ENCODE peak calls at places on chromosomes 1 and 21, in seven cellular contexts. Z, H, C, E, R, P and A are unnamed samples.

GRCh38 chr1:3306583-3307285 is 147.7 kb upstream of the ARHGEF16 start:
- DNase-seq in P (no peak), Z (peak), R (peak), H (no peak), C (no peak), E (no peak), A (no peak)

GRCh38 chr21:17488620-17489019 is 24.2 kb upstream of the CXADR start:
- DNase-seq in E (no peak), C (no peak), Z (no peak), P (no peak), R (no peak), H (no peak), A (no peak)

GRCh38 chr1:206814716-206815341 is 42.5 kb upstream of the IL10 start:
- DNase-seq in H (no peak), C (no peak), P (no peak), Z (peak), E (no peak), R (peak), A (no peak)

GRCh38 chr21:33914188-33914587 is 1.4 kb downstream of the ATP5PO start:
- DNase-seq in C (no peak), Z (no peak), R (no peak), E (no peak), H (no peak), P (no peak), A (no peak)

GRCh38 chr1:228008391-228009115 is 1.8 kb downstream of the WNT3A start:
- DNase-seq in E (no peak), R (no peak), P (no peak), H (peak), Z (no peak), C (no peak), A (no peak)

GRCh38 chr1:157369808-157370521 is 182.3 kb downstream of the FCRL5 start:
- DNase-seq in C (peak), P (peak), R (peak), E (peak), Z (peak), H (peak), A (peak)

GRCh38 chr1:184691719-184692324 is 62.8 kb downstream of the EDEM3 start:
- DNase-seq in R (peak), P (no peak), E (peak), Z (peak), C (no peak), H (peak), A (peak)

GRCh38 chr1:113040041-113040440 is 33.0 kb upstream of the LRIG2 start:
- DNase-seq in E (no peak), H (peak), P (no peak), C (no peak), Z (peak), R (no peak), A (no peak)

GRCh38 chr1:208157769-208158168 is 86.4 kb downstream of the PLXNA2 start:
- DNase-seq in C (no peak), H (no peak), E (no peak), P (no peak), Z (no peak), R (no peak), A (no peak)

GRCh38 chr1:2150836-2151235 is 43.7 kb downstream of the FAAP20 start:
- DNase-seq in P (no peak), E (no peak), C (no peak), H (no peak), Z (no peak), R (no peak), A (no peak)

GRCh38 chr21:45138199-45139002 is 64.0 kb downstream of the ADARB1 start:
- DNase-seq in H (peak), C (peak), R (peak), P (peak), E (peak), Z (peak), A (peak)

GRCh38 chr1:241608379-241609033 is 31.7 kb downstream of the CHML start:
- DNase-seq in P (no peak), H (no peak), E (no peak), Z (peak), C (no peak), R (peak), A (no peak)

GRCh38 chr1:6109688-6110087 is 64.0 kb downstream of the KCNAB2 start:
- DNase-seq in H (no peak), R (no peak), P (no peak), E (no peak), Z (no peak), C (peak), A (no peak)

GRCh38 chr1:54335396-54336056 is 70.7 kb downstream of the SSBP3 start:
- DNase-seq in R (peak), P (no peak), H (peak), C (no peak), E (no peak), Z (peak), A (peak)

GRCh38 chr1:151790940-151791651 is 796 bp upstream of the TDRKH start:
- DNase-seq in H (peak), R (peak), P (no peak), C (no peak), Z (no peak), E (no peak), A (no peak)

GRCh38 chr1:66401244-66401643 is 132.7 kb upstream of the SGIP1 start:
- DNase-seq in R (no peak), C (no peak), E (no peak), Z (no peak), H (no peak), P (no peak), A (no peak)

GRCh38 chr1:204902674-204903073 is 32.0 kb downstream of the NFASC start:
- DNase-seq in P (no peak), H (no peak), C (no peak), E (no peak), Z (no peak), R (no peak), A (no peak)

GRCh38 chr21:41219498-41220207 is 51.7 kb downstream of the BACE2 start:
- DNase-seq in E (no peak), H (no peak), P (no peak), C (no peak), R (no peak), Z (no peak), A (peak)

GRCh38 chr1:77202746-77203145 is 16.5 kb downstream of the PIGK start:
- DNase-seq in C (no peak), H (no peak), P (no peak), Z (no peak), R (no peak), E (no peak), A (no peak)

GRCh38 chr1:25056536-25056935 is 126.5 kb upstream of the RUNX3 start:
- DNase-seq in Z (no peak), H (no peak), P (no peak), C (no peak), R (no peak), E (no peak), A (no peak)

GRCh38 chr1:16122916-16123315 is 33.0 kb downstream of the EPHA2 start:
- DNase-seq in Z (peak), R (peak), P (no peak), H (no peak), C (peak), E (no peak), A (peak)

GRCh38 chr21:15144026-15144425 is 79.2 kb upstream of the NRIP1 start:
- DNase-seq in Z (no peak), H (no peak), R (no peak), E (no peak), C (no peak), P (no peak), A (peak)

GRCh38 chr1:3803905-3804626 is 7.8 kb upstream of the LRRC47 start:
- DNase-seq in E (no peak), H (no peak), P (no peak), Z (no peak), R (no peak), C (no peak), A (no peak)

GRCh38 chr1:206100226-206100780 is 16.9 kb downstream of the AVPR1B start:
- DNase-seq in P (peak), C (no peak), R (no peak), E (no peak), H (no peak), Z (no peak), A (peak)

GRCh38 chr1:40625076-40625475 is 40.4 kb downstream of the RIMS3 start:
- DNase-seq in H (peak), R (no peak), P (no peak), E (no peak), C (peak), Z (no peak), A (no peak)

GRCh38 chr1:221381858-221382623 is 359.8 kb downstream of the DUSP10 start:
- DNase-seq in H (peak), R (no peak), Z (peak), C (no peak), P (no peak), E (no peak), A (no peak)

GRCh38 chr1:175128523-175128922 is 60.9 kb downstream of the TNN start:
- DNase-seq in R (no peak), H (no peak), P (no peak), C (no peak), E (no peak), Z (no peak), A (peak)

GRCh38 chr1:76832521-76832920 is 34.8 kb upstream of the ST6GALNAC5 start:
- DNase-seq in E (no peak), C (no peak), H (no peak), P (no peak), R (no peak), Z (no peak), A (no peak)

GRCh38 chr1:150579955-150580642 is 689 bp upstream of the MCL1 start:
- DNase-seq in R (no peak), H (no peak), C (no peak), P (no peak), Z (no peak), E (no peak), A (no peak)

GRCh38 chr21:33510826-33511225 is 19.3 kb upstream of the DNAJC28 start:
- DNase-seq in C (no peak), E (no peak), H (no peak), P (no peak), Z (no peak), R (no peak), A (no peak)

GRCh38 chr1:116738673-116739370 is 15.4 kb upstream of the CD2 start:
- DNase-seq in Z (no peak), E (no peak), H (no peak), P (no peak), R (no peak), C (no peak), A (no peak)

GRCh38 chr1:162988869-162989268 is 80.3 kb upstream of the RGS4 start:
- DNase-seq in P (peak), R (no peak), C (peak), Z (no peak), E (no peak), H (peak), A (no peak)

GRCh38 chr1:118486213-118486612 is 301.2 kb upstream of the SPAG17 start:
- DNase-seq in Z (no peak), E (no peak), C (no peak), R (no peak), H (no peak), P (no peak), A (no peak)

GRCh38 chr1:234398849-234399381 is 25.7 kb downstream of the COA6 start:
- DNase-seq in H (no peak), E (no peak), Z (peak), C (no peak), P (no peak), R (no peak), A (peak)

GRCh38 chr1:3331564-3331963 is 122.9 kb upstream of the ARHGEF16 start:
- DNase-seq in H (no peak), C (no peak), P (no peak), R (no peak), Z (no peak), E (no peak), A (no peak)

GRCh38 chr1:117796226-117796625 is 133.2 kb downstream of the GDAP2 start:
- DNase-seq in E (no peak), P (no peak), Z (peak), R (no peak), H (no peak), C (no peak), A (no peak)

GRCh38 chr1:84956097-84956496 is 40.8 kb downstream of the MCOLN2 start:
- DNase-seq in Z (no peak), C (no peak), R (no peak), H (no peak), E (no peak), P (no peak), A (no peak)
- H2BK120ac ChIP-seq in Z (no peak), C (no peak), R (no peak), H (no peak), E (no peak), P (no peak), A (no peak)

GRCh38 chr1:160342953-160343869 is at the start of the genes COPA and NCSTN:
- DNase-seq in E (peak), Z (peak), C (peak), H (peak), P (peak), R (peak), A (peak)

GRCh38 chr1:160340146-160340545 is 2.9 kb downstream of the COPA start:
- DNase-seq in H (no peak), Z (no peak), E (no peak), C (no peak), R (no peak), P (no peak), A (no peak)

GRCh38 chr1:160342520-160342919 is 530 bp downstream of the COPA start:
- DNase-seq in R (peak), P (no peak), H (peak), Z (no peak), E (no peak), C (no peak), A (peak)

GRCh38 chr1:160340866-160341265 is 2.2 kb downstream of the COPA start:
- DNase-seq in P (no peak), C (no peak), H (no peak), R (no peak), E (no peak), Z (no peak), A (no peak)

GRCh38 chr1:160338580-160338979 is 4.5 kb downstream of the COPA start:
- DNase-seq in P (no peak), Z (no peak), H (no peak), C (no peak), E (no peak), R (no peak), A (no peak)
- H2BK120ac ChIP-seq in P (no peak), Z (no peak), H (no peak), C (no peak), E (no peak), R (no peak), A (no peak)

GRCh38 chr1:26526287-26526686 is 3.3 kb upstream of the RPS6KA1 start:
- DNase-seq in H (no peak), C (no peak), R (no peak), P (no peak), Z (no peak), E (no peak), A (no peak)
- H2BK120ac ChIP-seq in H (no peak), C (no peak), R (no peak), P (no peak), Z (no peak), E (no peak), A (no peak)

GRCh38 chr21:19986396-19986795 is 1011.8 kb upstream of the NCAM2 start:
- DNase-seq in R (no peak), C (no peak), H (no peak), E (no peak), P (no peak), Z (no peak), A (no peak)
- H2BK120ac ChIP-seq in R (no peak), C (no peak), H (no peak), E (no peak), P (no peak), Z (no peak), A (no peak)

GRCh38 chr1:107142370-107142668 is 1.5 kb downstream of the NTNG1 start:
- DNase-seq in C (no peak), Z (no peak), R (no peak), E (no peak), H (no peak), P (no peak), A (no peak)

GRCh38 chr1:107141491-107142369 is 891 bp downstream of the NTNG1 start:
- DNase-seq in H (peak), R (peak), C (peak), E (peak), Z (peak), P (peak), A (peak)

GRCh38 chr1:107140703-107141490 is at the start of gene NTNG1:
- DNase-seq in C (peak), E (peak), P (peak), Z (no peak), R (no peak), H (peak), A (peak)

GRCh38 chr1:107147813-107148212 is 7.0 kb downstream of the NTNG1 start:
- DNase-seq in R (no peak), C (no peak), Z (no peak), H (no peak), E (no peak), P (no peak), A (no peak)

GRCh38 chr1:107145637-107146036 is 4.8 kb downstream of the NTNG1 start:
- DNase-seq in Z (no peak), P (no peak), R (no peak), E (no peak), H (no peak), C (no peak), A (no peak)
- H2BK120ac ChIP-seq in Z (no peak), P (no peak), R (no peak), E (no peak), H (no peak), C (no peak), A (no peak)

DNA sequence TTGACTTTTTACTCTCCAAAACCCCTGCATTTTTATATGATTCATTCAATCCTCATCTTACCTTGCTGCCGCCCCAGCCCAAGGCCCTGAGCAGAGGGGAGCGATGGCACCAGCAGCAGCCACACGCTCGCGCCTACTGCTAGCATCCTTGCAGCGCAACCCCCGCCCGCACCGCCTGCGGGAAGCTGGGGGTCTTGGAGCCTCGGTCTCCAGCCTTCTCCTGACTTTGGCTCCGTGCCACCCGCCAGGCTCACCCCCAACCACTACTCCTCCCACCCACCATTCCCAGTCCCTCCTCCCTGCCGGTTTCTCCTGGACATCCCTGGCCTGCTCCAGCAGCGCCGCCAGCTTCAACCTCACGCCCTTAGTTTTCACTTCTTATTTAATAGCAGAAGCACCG is 76.6 kb downstream of the RPE65 start:
- DNase-seq in R (no peak), Z (no peak), C (no peak), E (no peak), P (no peak), H (no peak), A (no peak)
- H2BK120ac ChIP-seq in R (peak), Z (no peak), C (no peak), E (no peak), P (no peak), H (no peak), A (no peak)

DNA sequence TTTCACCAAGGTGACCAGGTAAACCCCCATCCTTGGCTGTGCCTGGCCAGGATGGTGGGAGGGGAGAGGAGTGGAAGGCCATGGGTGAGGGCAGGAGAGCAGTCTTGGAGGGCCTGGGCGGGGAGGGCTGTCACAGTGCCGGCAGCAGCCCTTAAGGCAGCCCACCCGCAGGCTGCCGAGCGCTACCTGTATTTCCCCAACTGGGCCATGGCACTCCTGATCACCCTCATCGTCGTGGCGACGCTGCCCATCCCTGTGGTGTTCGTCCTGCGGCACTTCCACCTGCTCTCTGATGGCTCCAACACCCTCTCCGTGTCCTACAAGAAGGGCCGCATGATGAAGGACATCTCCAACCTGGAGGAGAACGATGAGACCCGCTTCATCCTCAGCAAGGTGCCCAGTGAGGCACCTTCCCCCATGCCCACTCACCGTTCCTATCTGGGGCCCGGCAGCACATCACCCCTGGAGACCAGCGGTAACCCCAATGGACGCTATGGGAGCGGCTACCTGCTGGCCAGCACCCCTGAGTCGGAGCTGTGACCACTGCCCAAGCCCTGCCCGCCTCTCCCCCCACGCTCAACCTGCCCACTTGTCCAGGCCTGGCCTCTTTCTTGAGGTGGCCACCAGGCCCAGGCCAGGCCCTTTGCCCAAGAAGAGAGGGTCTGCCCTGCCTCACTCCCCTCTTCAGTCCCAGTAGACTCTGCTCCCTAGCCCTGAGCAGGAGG is 12.0 kb upstream of the KCNC4 start:
- DNase-seq in H (no peak), E (no peak), P (no peak), R (no peak), C (no peak), Z (no peak), A (no peak)
- H2BK120ac ChIP-seq in H (no peak), E (no peak), P (no peak), R (no peak), C (no peak), Z (no peak), A (no peak)

GRCh38 chr1:209884665-209885117 is 53.3 kb upstream of the SYT14 start:
- DNase-seq in H (peak), E (no peak), R (peak), Z (peak), C (no peak), P (no peak), A (peak)
- H2BK120ac ChIP-seq in H (no peak), E (no peak), R (no peak), Z (peak), C (no peak), P (no peak), A (no peak)

DNA sequence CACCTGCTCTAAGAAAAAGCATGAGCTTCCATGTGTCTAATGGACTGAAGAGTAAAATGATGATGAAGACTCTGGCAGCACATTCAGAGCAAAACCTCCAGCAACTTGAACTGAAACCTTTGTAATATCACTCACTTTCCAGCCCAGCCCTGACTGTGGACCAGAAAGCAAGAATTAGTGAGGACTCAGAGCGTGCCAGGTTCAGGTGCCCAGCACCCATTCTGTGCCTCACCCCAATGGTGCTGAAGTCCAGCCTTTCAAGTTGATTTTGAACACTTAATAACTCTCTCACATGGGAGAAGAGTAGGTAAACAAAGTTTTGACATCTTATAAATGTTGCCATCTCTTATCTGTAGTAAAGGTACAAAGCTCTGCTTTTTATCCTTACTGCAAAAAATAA is 350.0 kb downstream of the KCNH1 start:
- DNase-seq in P (no peak), H (no peak), R (no peak), Z (no peak), E (no peak), C (no peak), A (no peak)
- H2BK120ac ChIP-seq in P (no peak), H (no peak), R (no peak), Z (no peak), E (no peak), C (no peak), A (no peak)